ENCODE peak calls at places on chromosomes 13 and 19, in five cellular contexts. One of them, this sample, is unnamed.

GRCh38 chr13:47903836-47904235 is 97.2 kb downstream of the SUCLA2 start:
- DNase-seq in left ventricle myocardium inferior: no peak
- DNase-seq in left lung: no peak
- DNase-seq in RWPE1: peak; percentile 57
- DNase-seq in neural progenitor cell: no peak
- DNase-seq in this sample: no peak

GRCh38 chr19:45144431-45145269 is 16.1 kb downstream of the NKPD1 start:
- DNase-seq in left ventricle myocardium inferior: no peak
- DNase-seq in left lung: no peak
- DNase-seq in RWPE1: no peak
- DNase-seq in neural progenitor cell: no peak
- DNase-seq in this sample: no peak

GRCh38 chr19:703651-704446 is 4.9 kb upstream of the PALM start:
- DNase-seq in left ventricle myocardium inferior: peak; percentile 77
- DNase-seq in left lung: peak; percentile 95
- DNase-seq in RWPE1: peak; percentile 55
- DNase-seq in neural progenitor cell: peak; percentile 86
- DNase-seq in this sample: no peak

GRCh38 chr13:25874907-25875306 is 176.9 kb downstream of the SHISA2 start:
- DNase-seq in left ventricle myocardium inferior: no peak
- DNase-seq in left lung: no peak
- DNase-seq in RWPE1: no peak
- DNase-seq in neural progenitor cell: no peak
- DNase-seq in this sample: no peak

GRCh38 chr19:18741566-18742121 is 49.5 kb downstream of the COMP start:
- DNase-seq in left ventricle myocardium inferior: no peak
- DNase-seq in left lung: no peak
- DNase-seq in RWPE1: no peak
- DNase-seq in neural progenitor cell: no peak
- DNase-seq in this sample: peak; percentile 85

GRCh38 chr13:98174321-98174720 is 2.7 kb downstream of the RNF113B start:
- DNase-seq in left ventricle myocardium inferior: no peak
- DNase-seq in left lung: no peak
- DNase-seq in RWPE1: no peak
- DNase-seq in neural progenitor cell: no peak
- DNase-seq in this sample: no peak

GRCh38 chr13:19864018-19864338 is 529 bp upstream of the ZMYM5 start:
- DNase-seq in left ventricle myocardium inferior: peak; percentile 77
- DNase-seq in left lung: no peak
- DNase-seq in RWPE1: no peak
- DNase-seq in neural progenitor cell: no peak
- DNase-seq in this sample: peak; percentile 95

GRCh38 chr19:3098515-3099346 is 4.6 kb downstream of the GNA11 start:
- DNase-seq in left ventricle myocardium inferior: peak; percentile 86
- DNase-seq in left lung: peak; percentile 86
- DNase-seq in RWPE1: no peak
- DNase-seq in neural progenitor cell: no peak
- DNase-seq in this sample: no peak

GRCh38 chr13:100549316-100549715 is 39.3 kb downstream of the GGACT start:
- DNase-seq in left ventricle myocardium inferior: no peak
- DNase-seq in left lung: peak; percentile 8
- DNase-seq in RWPE1: no peak
- DNase-seq in neural progenitor cell: no peak
- DNase-seq in this sample: no peak

GRCh38 chr13:97856001-97856675 is 97.3 kb upstream of the IPO5 start:
- DNase-seq in left ventricle myocardium inferior: peak; percentile 34
- DNase-seq in left lung: no peak
- DNase-seq in RWPE1: no peak
- DNase-seq in neural progenitor cell: peak; percentile 76
- DNase-seq in this sample: no peak

GRCh38 chr13:66859934-66860867 is 369.9 kb downstream of the PCDH9 start:
- DNase-seq in left ventricle myocardium inferior: no peak
- DNase-seq in left lung: no peak
- DNase-seq in RWPE1: no peak
- DNase-seq in neural progenitor cell: no peak
- DNase-seq in this sample: no peak

GRCh38 chr19:44141191-44142013 is at the start of gene ZNF234:
- DNase-seq in left ventricle myocardium inferior: peak; percentile 84
- DNase-seq in left lung: peak; percentile 87
- DNase-seq in RWPE1: peak; percentile 86
- DNase-seq in neural progenitor cell: peak; percentile 85
- DNase-seq in this sample: no peak

GRCh38 chr13:60612593-60612992 is 215.6 kb downstream of the TDRD3 start:
- DNase-seq in left ventricle myocardium inferior: no peak
- DNase-seq in left lung: no peak
- DNase-seq in RWPE1: no peak
- DNase-seq in neural progenitor cell: peak; percentile 32
- DNase-seq in this sample: no peak

GRCh38 chr13:114132419-114133121 is at the start of gene RASA3:
- DNase-seq in left ventricle myocardium inferior: peak; percentile 83
- DNase-seq in left lung: peak; percentile 94
- DNase-seq in RWPE1: peak; percentile 75
- DNase-seq in neural progenitor cell: peak; percentile 95
- DNase-seq in this sample: peak; percentile 75

GRCh38 chr13:72218966-72219365 is 352.0 kb upstream of the DACH1 start:
- DNase-seq in left ventricle myocardium inferior: no peak
- DNase-seq in left lung: no peak
- DNase-seq in RWPE1: no peak
- DNase-seq in neural progenitor cell: no peak
- DNase-seq in this sample: no peak

GRCh38 chr19:11979527-11979926 is 14.7 kb downstream of the ZNF763 start:
- DNase-seq in left ventricle myocardium inferior: no peak
- DNase-seq in left lung: no peak
- DNase-seq in RWPE1: no peak
- DNase-seq in neural progenitor cell: no peak
- DNase-seq in this sample: no peak

GRCh38 chr13:45492538-45492937 is 27.8 kb downstream of the COG3 start:
- DNase-seq in left ventricle myocardium inferior: no peak
- DNase-seq in left lung: no peak
- DNase-seq in RWPE1: no peak
- DNase-seq in neural progenitor cell: no peak
- DNase-seq in this sample: no peak

DNA sequence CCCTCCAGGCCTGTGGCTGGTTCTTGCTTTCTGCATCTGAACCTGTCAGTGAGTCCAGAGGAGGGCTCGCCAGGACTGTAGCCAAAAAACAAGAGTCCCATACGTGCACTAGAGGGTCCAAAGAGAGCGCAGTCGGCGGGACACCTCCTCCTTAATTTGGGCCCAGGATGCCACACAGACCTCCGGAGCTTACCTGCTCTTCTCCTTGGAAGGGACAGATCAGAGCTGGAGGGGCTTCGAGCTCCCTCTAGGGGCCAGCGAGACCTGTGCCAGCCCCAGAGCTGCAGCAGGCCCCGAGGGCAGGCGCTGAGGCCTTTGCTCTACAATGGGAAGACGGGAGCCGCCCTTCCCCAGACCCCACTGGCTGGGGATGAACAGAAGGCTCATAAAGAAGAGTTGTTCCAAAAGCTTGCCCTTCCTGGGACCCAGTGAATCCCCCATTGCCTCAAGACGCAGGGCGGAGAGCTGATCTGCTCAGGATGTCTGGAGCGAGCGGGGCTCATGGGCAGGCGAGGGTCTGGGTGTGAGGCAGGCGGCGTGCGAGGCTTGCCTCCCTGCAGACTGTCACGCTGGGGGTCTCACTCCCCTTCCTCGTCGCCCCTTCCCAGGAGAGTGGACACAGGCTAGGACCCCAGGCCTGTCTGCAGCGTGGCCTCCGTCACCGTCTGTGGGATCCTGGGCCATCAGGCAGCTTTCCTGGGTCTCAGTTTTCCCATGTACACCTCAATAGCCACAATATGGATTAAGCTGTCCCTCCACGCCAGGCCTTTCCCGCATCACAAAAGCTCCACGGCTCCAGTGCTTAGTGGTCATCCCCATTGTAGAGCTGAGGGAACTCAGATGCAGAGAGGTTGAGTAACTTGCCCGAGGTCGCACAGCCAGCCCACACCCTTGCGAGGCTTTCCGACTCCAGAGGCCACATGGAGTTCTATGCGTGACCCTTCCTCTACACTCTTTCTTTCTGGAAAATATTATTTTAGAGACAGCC is 46.9 kb upstream of the VSTM2B start:
- DNase-seq in left ventricle myocardium inferior: no peak
- DNase-seq in left lung: peak; percentile 71
- DNase-seq in RWPE1: no peak
- DNase-seq in neural progenitor cell: peak; percentile 85
- DNase-seq in this sample: peak; percentile 85
- TF ChIP-seq CTCF in left ventricle myocardium inferior: peak; percentile 58
- TF ChIP-seq CTCF in left lung: no peak
- TF ChIP-seq CTCF in RWPE1: no peak
- TF ChIP-seq CTCF in neural progenitor cell: peak; percentile 85
- TF ChIP-seq CTCF in this sample: peak; percentile 28

GRCh38 chr19:58499021-58499927 is 12.5 kb downstream of the SLC27A5 start:
- DNase-seq in left ventricle myocardium inferior: peak; percentile 100
- DNase-seq in left lung: peak; percentile 98
- DNase-seq in RWPE1: peak; percentile 99
- DNase-seq in neural progenitor cell: peak; percentile 100
- DNase-seq in this sample: peak; percentile 100
- TF ChIP-seq CTCF in left ventricle myocardium inferior: peak; percentile 45
- TF ChIP-seq CTCF in left lung: no peak
- TF ChIP-seq CTCF in RWPE1: no peak
- TF ChIP-seq CTCF in neural progenitor cell: peak; percentile 50
- TF ChIP-seq CTCF in this sample: peak; percentile 76

GRCh38 chr19:39871886-39872866 is 26.0 kb upstream of the FBL start:
- DNase-seq in left ventricle myocardium inferior: no peak
- DNase-seq in left lung: no peak
- DNase-seq in RWPE1: no peak
- DNase-seq in neural progenitor cell: no peak
- DNase-seq in this sample: peak; percentile 82
- TF ChIP-seq CTCF in left ventricle myocardium inferior: no peak
- TF ChIP-seq CTCF in left lung: no peak
- TF ChIP-seq CTCF in RWPE1: no peak
- TF ChIP-seq CTCF in neural progenitor cell: no peak
- TF ChIP-seq CTCF in this sample: no peak

DNA sequence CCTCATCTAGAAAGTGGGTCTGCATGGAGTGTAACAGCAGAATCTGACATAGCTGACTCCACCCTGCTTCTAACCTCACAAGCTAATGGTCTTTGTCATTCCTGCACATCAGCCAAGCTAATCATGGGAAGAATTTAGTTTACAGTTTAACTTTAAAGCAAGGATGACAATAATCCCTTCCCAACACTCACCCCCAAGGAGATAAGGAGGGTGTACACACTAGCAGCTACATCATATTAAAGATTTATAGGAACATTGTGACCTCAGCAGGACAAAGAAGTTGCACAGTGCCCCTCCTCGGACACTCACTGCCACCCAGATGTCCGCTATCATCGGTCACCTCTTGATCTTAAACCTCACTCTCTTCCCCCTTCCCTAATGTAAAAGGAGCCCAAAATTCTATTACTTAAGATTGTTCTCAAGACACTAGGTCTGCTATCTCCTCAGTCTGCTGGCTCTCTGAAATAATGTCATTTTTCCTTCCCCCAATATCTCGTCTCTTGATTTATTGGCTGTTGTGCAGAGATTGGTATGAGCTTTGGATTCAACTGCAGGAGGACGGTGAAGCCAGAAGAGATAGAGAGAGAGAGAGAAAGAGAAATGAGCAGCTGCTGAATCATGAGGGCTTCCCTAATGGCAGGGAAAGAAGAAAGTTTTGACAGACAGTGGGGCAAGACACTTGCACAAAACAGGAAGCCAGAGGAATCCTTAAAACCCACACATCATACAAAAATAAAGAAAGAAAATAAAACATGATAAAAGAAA is 17.5 kb upstream of the FFAR2 start:
- DNase-seq in left ventricle myocardium inferior: no peak
- DNase-seq in left lung: no peak
- DNase-seq in RWPE1: no peak
- DNase-seq in neural progenitor cell: no peak
- DNase-seq in this sample: no peak
- TF ChIP-seq CTCF in left ventricle myocardium inferior: no peak
- TF ChIP-seq CTCF in left lung: no peak
- TF ChIP-seq CTCF in RWPE1: no peak
- TF ChIP-seq CTCF in neural progenitor cell: no peak
- TF ChIP-seq CTCF in this sample: no peak

GRCh38 chr19:40800339-40800996 is 1.5 kb downstream of the EGLN2 start:
- DNase-seq in left ventricle myocardium inferior: no peak
- DNase-seq in left lung: no peak
- DNase-seq in RWPE1: no peak
- DNase-seq in neural progenitor cell: no peak
- DNase-seq in this sample: no peak

GRCh38 chr19:40802300-40803169 is 3.5 kb downstream of the EGLN2 start:
- DNase-seq in left ventricle myocardium inferior: peak; percentile 87
- DNase-seq in left lung: peak; percentile 88
- DNase-seq in RWPE1: no peak
- DNase-seq in neural progenitor cell: no peak
- DNase-seq in this sample: no peak

GRCh38 chr19:40801449-40802299 is 2.7 kb downstream of the EGLN2 start:
- DNase-seq in left ventricle myocardium inferior: no peak
- DNase-seq in left lung: no peak
- DNase-seq in RWPE1: no peak
- DNase-seq in neural progenitor cell: no peak
- DNase-seq in this sample: no peak

GRCh38 chr19:40799558-40800338 is 757 bp downstream of the EGLN2 start:
- DNase-seq in left ventricle myocardium inferior: peak; percentile 70
- DNase-seq in left lung: peak; percentile 90
- DNase-seq in RWPE1: no peak
- DNase-seq in neural progenitor cell: peak; percentile 73
- DNase-seq in this sample: no peak

GRCh38 chr19:40800997-40801377 is 2.0 kb downstream of the EGLN2 start:
- DNase-seq in left ventricle myocardium inferior: no peak
- DNase-seq in left lung: peak; percentile 80
- DNase-seq in RWPE1: no peak
- DNase-seq in neural progenitor cell: no peak
- DNase-seq in this sample: no peak
- TF ChIP-seq CTCF in left ventricle myocardium inferior: no peak
- TF ChIP-seq CTCF in left lung: no peak
- TF ChIP-seq CTCF in RWPE1: no peak
- TF ChIP-seq CTCF in neural progenitor cell: no peak
- TF ChIP-seq CTCF in this sample: no peak

GRCh38 chr19:13037718-13038117 is 42.4 kb downstream of the NFIX start:
- DNase-seq in left ventricle myocardium inferior: no peak
- DNase-seq in left lung: no peak
- DNase-seq in RWPE1: no peak
- DNase-seq in neural progenitor cell: no peak
- DNase-seq in this sample: no peak

GRCh38 chr19:13040232-13040915 is 45.1 kb downstream of the NFIX start:
- DNase-seq in left ventricle myocardium inferior: no peak
- DNase-seq in left lung: peak; percentile 28
- DNase-seq in RWPE1: no peak
- DNase-seq in neural progenitor cell: no peak
- DNase-seq in this sample: no peak

GRCh38 chr19:13039211-13039789 is 44.0 kb downstream of the NFIX start:
- DNase-seq in left ventricle myocardium inferior: no peak
- DNase-seq in left lung: peak; percentile 30
- DNase-seq in RWPE1: no peak
- DNase-seq in neural progenitor cell: no peak
- DNase-seq in this sample: no peak

GRCh38 chr19:13037161-13037560 is 41.9 kb downstream of the NFIX start:
- DNase-seq in left ventricle myocardium inferior: no peak
- DNase-seq in left lung: no peak
- DNase-seq in RWPE1: peak; percentile 83
- DNase-seq in neural progenitor cell: no peak
- DNase-seq in this sample: no peak

GRCh38 chr19:13038306-13039210 is 43.3 kb downstream of the NFIX start:
- DNase-seq in left ventricle myocardium inferior: no peak
- DNase-seq in left lung: no peak
- DNase-seq in RWPE1: no peak
- DNase-seq in neural progenitor cell: no peak
- DNase-seq in this sample: no peak
- TF ChIP-seq CTCF in left ventricle myocardium inferior: no peak
- TF ChIP-seq CTCF in left lung: no peak
- TF ChIP-seq CTCF in RWPE1: no peak
- TF ChIP-seq CTCF in neural progenitor cell: peak; percentile 10
- TF ChIP-seq CTCF in this sample: no peak

GRCh38 chr19:52993342-52994178 is 20.2 kb upstream of the ERVV-1 start:
- DNase-seq in left ventricle myocardium inferior: peak; percentile 75
- DNase-seq in left lung: peak; percentile 89
- DNase-seq in RWPE1: peak; percentile 62
- DNase-seq in neural progenitor cell: peak; percentile 96
- DNase-seq in this sample: no peak
- TF ChIP-seq CTCF in left ventricle myocardium inferior: peak; percentile 85
- TF ChIP-seq CTCF in left lung: peak; percentile 78
- TF ChIP-seq CTCF in RWPE1: no peak
- TF ChIP-seq CTCF in neural progenitor cell: peak; percentile 72
- TF ChIP-seq CTCF in this sample: peak; percentile 98